ENCODE peak calls at places on chromosomes 5 and 9, in six cellular contexts. T is stimulated activated CD4-positive, alpha-beta T cell treated with anti-CD3 and anti-CD28 coated beads, Interleukin-4, amount 100 ng/mL, for 1 hour; B is amniotic stem cell; O is stimulated activated naive CD4-positive, alpha-beta T cell; D is pancreas; Y is NCI-H69. P is an unnamed sample.

GRCh38 chr5:150266807-150267408 is 22.7 kb downstream of the CAMK2A start:
- DNase-seq in T (no peak), B (no peak), O (no peak), D (peak), Y (peak), P (no peak)

GRCh38 chr9:109331353-109331752 is 10.5 kb upstream of the EPB41L4B start:
- DNase-seq in T (no peak), B (no peak), O (no peak), D (peak), Y (no peak), P (no peak)

GRCh38 chr9:117073539-117074336 is 341.1 kb downstream of the ASTN2 start:
- DNase-seq in T (no peak), B (no peak), O (no peak), D (no peak), Y (peak), P (no peak)

GRCh38 chr9:15403155-15403554 is 19.5 kb upstream of the SNAPC3 start:
- DNase-seq in T (no peak), B (no peak), O (no peak), D (no peak), Y (peak), P (no peak)

GRCh38 chr5:39209924-39210323 is 9.4 kb downstream of the FYB1 start:
- DNase-seq in T (peak), B (no peak), O (peak), D (no peak), Y (no peak), P (peak)

GRCh38 chr5:172453986-172454354 is 355 bp downstream of the SH3PXD2B start:
- DNase-seq in T (peak), B (no peak), O (no peak), D (peak), Y (peak), P (no peak)

GRCh38 chr5:133400120-133400519 is 212.2 kb downstream of the FSTL4 start:
- DNase-seq in T (no peak), B (no peak), O (no peak), D (no peak), Y (no peak), P (no peak)

GRCh38 chr5:147901555-147901954 is 4.8 kb downstream of the C5orf46 start:
- DNase-seq in T (no peak), B (no peak), O (no peak), D (no peak), Y (no peak), P (no peak)

GRCh38 chr5:154836225-154836624 is 14.2 kb downstream of the FAXDC2 start:
- DNase-seq in T (no peak), B (no peak), O (no peak), D (no peak), Y (no peak), P (no peak)

GRCh38 chr5:168457542-168457941 is 28.7 kb upstream of the RARS1 start:
- DNase-seq in T (no peak), B (no peak), O (no peak), D (no peak), Y (no peak), P (no peak)

GRCh38 chr5:33539192-33539591 is 98.4 kb downstream of the TARS1 start:
- DNase-seq in T (no peak), B (no peak), O (no peak), D (no peak), Y (no peak), P (no peak)

GRCh38 chr5:8829322-8830029 is 716.4 kb downstream of the SEMA5A start:
- DNase-seq in T (no peak), B (peak), O (no peak), D (no peak), Y (no peak), P (no peak)

P was measured in activated CD8-positive, alpha-beta memory T cell treated with anti-CD3 and anti-CD28 coated beads for 1 hour.